ENCODE peak calls at places on chromosome 2, in six cellular contexts. X is GM23338, H is aorta, Z is ovary, F is A549, W is left ventricle myocardium inferior. J is an unnamed sample. For H3K4me1, the result is how much of the 10 kb centered on the place peaks cover.

GRCh38 chr2:146927080-146927714 is 917.6 kb upstream of the ACVR2A start:
- DNase-seq in X (peak), H (peak), Z (peak), F (peak), W (no peak), J (peak)

GRCh38 chr2:189022492-189022891 is 48.3 kb downstream of the COL3A1 start:
- DNase-seq in X (no peak), H (no peak), Z (no peak), F (no peak), W (no peak), J (no peak)

GRCh38 chr2:164661349-164661748 is 40.1 kb upstream of the GRB14 start:
- DNase-seq in X (no peak), H (no peak), Z (no peak), F (peak), W (no peak), J (no peak)

GRCh38 chr2:106565599-106565998 is 78.4 kb downstream of the CD8B2 start:
- DNase-seq in X (no peak), H (no peak), Z (no peak), F (no peak), W (no peak), J (no peak)

GRCh38 chr2:10009811-10010781 is 33.3 kb upstream of the KLF11 start:
- DNase-seq in X (no peak), H (peak), Z (peak), F (no peak), W (peak), J (peak)

GRCh38 chr2:150596071-150596470 is 108.6 kb upstream of the RND3 start:
- DNase-seq in X (no peak), H (no peak), Z (no peak), F (no peak), W (no peak), J (no peak)

GRCh38 chr2:23273786-23274185 is 111.2 kb upstream of the KLHL29 start:
- DNase-seq in X (no peak), H (no peak), Z (no peak), F (peak), W (no peak), J (no peak)

GRCh38 chr2:57943271-57943670 is 103.3 kb upstream of the VRK2 start:
- DNase-seq in X (peak), H (no peak), Z (no peak), F (peak), W (no peak), J (no peak)

GRCh38 chr2:30371028-30371708 is 75.9 kb upstream of the LCLAT1 start:
- DNase-seq in X (no peak), H (no peak), Z (no peak), F (no peak), W (no peak), J (no peak)

GRCh38 chr2:96374211-96374951 is 38.8 kb downstream of the NCAPH start:
- DNase-seq in X (no peak), H (peak), Z (peak), F (no peak), W (peak), J (peak)

GRCh38 chr2:75896779-75897366 is 186.2 kb upstream of the GCFC2 start:
- DNase-seq in X (peak), H (no peak), Z (no peak), F (peak), W (no peak), J (no peak)

DNA sequence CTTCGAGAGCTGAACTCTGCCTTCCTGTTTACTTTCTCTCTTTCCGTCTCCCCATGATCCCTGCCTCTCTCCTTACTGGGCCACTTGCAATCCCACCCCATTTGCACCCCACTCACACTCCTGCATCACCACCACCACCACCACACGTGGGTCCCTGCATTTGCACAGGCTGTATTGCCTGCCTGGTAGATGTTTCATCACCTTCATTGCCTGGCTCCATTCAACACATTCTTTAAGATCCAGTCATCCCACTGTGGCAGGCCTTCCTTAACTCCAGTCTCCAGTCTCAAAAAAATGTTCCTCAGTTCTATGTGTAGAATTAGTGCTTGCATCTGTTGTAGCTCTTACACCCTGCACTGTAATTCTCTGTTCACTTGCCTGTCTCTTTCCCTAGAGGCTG is 13.9 kb downstream of the NOSTRIN start:
- DNase-seq in X (no peak), H (no peak), Z (no peak), F (peak), W (no peak), J (no peak)
- H3K27ac ChIP-seq in X (no peak), H (no peak), Z (no peak), F (peak), W (no peak), J (no peak)

GRCh38 chr2:98445167-98445522 is 487 bp downstream of the INPP4A start:
- DNase-seq in X (no peak), H (no peak), Z (no peak), F (no peak), W (no peak), J (peak)

GRCh38 chr2:98452396-98453027 is 7.9 kb downstream of the INPP4A start:
- DNase-seq in X (no peak), H (no peak), Z (no peak), F (no peak), W (no peak), J (no peak)

GRCh38 chr2:98445708-98446577 is 1.3 kb downstream of the INPP4A start:
- DNase-seq in X (no peak), H (peak), Z (no peak), F (no peak), W (no peak), J (no peak)

GRCh38 chr2:98446850-98447249 is 2.2 kb downstream of the INPP4A start:
- DNase-seq in X (no peak), H (no peak), Z (no peak), F (no peak), W (no peak), J (no peak)

GRCh38 chr2:98448441-98449145 is 3.9 kb downstream of the INPP4A start:
- DNase-seq in X (no peak), H (no peak), Z (no peak), F (no peak), W (no peak), J (no peak)
- H3K4me1 ChIP-seq in X (under half), H (under half), Z (under half), F (under half), W (half or more), J (under half)

DNA sequence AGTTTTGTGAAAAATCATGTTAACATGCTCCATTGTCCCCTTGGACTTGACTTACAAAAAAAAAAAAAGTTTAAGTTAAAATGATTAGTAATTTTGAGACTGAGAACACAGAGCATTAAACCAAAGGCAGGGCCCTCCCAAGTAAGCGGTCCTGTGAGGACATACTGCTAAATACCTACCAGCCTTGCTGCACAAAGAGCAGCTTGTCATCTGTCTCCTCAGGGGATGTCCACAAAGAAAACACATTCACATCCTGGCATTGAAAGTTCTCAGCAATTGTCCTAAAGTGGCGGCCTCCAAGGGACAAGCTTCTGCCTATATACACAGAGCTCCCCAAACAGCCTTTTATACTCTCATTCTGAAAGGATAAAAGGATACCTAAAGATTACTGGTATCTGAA is 501.7 kb upstream of the CHAC2 start:
- DNase-seq in X (no peak), H (no peak), Z (no peak), F (no peak), W (no peak), J (no peak)
- H3K27ac ChIP-seq in X (no peak), H (no peak), Z (no peak), F (no peak), W (no peak), J (no peak)

GRCh38 chr2:237694423-237695194 is 67.2 kb downstream of the LRRFIP1 start:
- DNase-seq in X (no peak), H (no peak), Z (peak), F (no peak), W (no peak), J (no peak)

GRCh38 chr2:237691908-237692600 is 64.7 kb downstream of the LRRFIP1 start:
- DNase-seq in X (peak), H (peak), Z (peak), F (peak), W (peak), J (peak)

GRCh38 chr2:237692601-237693079 is 65.3 kb downstream of the LRRFIP1 start:
- DNase-seq in X (peak), H (no peak), Z (peak), F (peak), W (peak), J (peak)

GRCh38 chr2:237695201-237695780 is 67.9 kb downstream of the LRRFIP1 start:
- DNase-seq in X (no peak), H (no peak), Z (peak), F (peak), W (no peak), J (no peak)

DNA sequence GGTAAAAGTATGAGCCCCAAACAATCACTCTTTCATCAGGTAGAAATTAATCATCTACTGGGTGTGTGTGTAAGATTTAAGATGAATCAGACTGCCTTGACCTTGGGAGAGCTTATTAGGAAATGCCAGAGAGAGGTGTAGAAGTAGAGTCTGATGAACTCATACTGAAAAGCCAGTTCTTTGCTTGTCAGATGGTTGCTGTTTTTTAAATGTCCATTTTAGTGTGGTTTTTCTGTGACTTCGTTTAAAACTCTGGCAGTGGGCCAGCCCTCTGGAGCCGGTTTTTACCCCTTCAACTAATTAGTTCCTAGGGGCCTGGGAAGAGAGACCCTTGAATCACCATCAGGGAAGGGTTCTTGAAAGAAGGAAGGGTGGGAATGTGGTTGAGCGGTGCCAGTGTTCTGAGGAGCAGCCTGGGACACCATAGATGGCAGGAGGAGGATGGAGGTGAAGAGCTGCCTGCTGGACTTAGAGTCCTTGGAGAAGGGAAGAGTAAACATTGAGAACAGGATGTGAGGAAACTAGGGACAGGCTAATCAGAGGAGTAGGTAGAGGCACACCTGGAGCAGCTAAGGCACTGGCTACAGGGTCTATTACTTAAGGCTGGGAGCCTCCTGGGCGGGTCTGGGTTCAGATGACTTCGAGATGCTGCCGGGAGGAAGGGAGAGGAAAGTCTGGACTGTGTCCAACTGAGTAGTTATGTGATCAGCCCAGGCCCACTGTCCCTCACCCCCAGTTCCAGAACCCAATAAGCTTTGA is 66.1 kb downstream of the LRRFIP1 start:
- DNase-seq in X (no peak), H (no peak), Z (peak), F (peak), W (no peak), J (no peak)
- H3K4me1 ChIP-seq in X (under half), H (under half), Z (under half), F (half or more), W (half or more), J (under half)